ENCODE peak calls at places on chromosomes 6 and 20, in six cellular contexts. C is GM06990; U is naive thymus-derived CD4-positive, alpha-beta T cell; P is stimulated activated effector memory CD8-positive, alpha-beta T cell treated with anti-CD3 and anti-CD28 coated beads, Interleukin-12 subunit alpha, Interleukin-12 subunit beta, amount 100 ng/mL, for 72 hours; A is stimulated activated CD4-positive, alpha-beta T cell treated with anti-CD3 and anti-CD28 coated beads, Interleukin-1b, Interleukin-23, amount 100 ng/mL, for 4 hours; M is NAMALWA. X is an unnamed sample.
A peak's percentile ranks its signal among the peaks of the same experiment; 100 is the strongest.

GRCh38 chr20:36344517-36345132 is 38.5 kb downstream of the DLGAP4 start:
- DNase-seq in C (no peak), U (no peak), P (no peak), A (no peak), M (peak; percentile 24), X (no peak)

GRCh38 chr6:19838442-19839236 is 1.5 kb downstream of the ID4 start:
- DNase-seq in C (peak; percentile 6), U (no peak), P (no peak), A (no peak), M (peak; percentile 80), X (peak; percentile 83)

GRCh38 chr20:38863024-38863851 is 57.7 kb downstream of the PPP1R16B start:
- DNase-seq in C (peak; percentile 71), U (no peak), P (no peak), A (peak; percentile 45), M (peak; percentile 80), X (no peak)

GRCh38 chr20:1430004-1430451 is 36.6 kb downstream of the NSFL1C start:
- DNase-seq in C (no peak), U (no peak), P (no peak), A (no peak), M (no peak), X (no peak)

GRCh38 chr6:144294016-144294415 is 8.9 kb downstream of the UTRN start:
- DNase-seq in C (no peak), U (no peak), P (no peak), A (no peak), M (no peak), X (no peak)

GRCh38 chr6:26507658-26508057 is 7.6 kb downstream of the BTN1A1 start:
- DNase-seq in C (no peak), U (no peak), P (no peak), A (no peak), M (no peak), X (no peak)

GRCh38 chr6:7479801-7480266 is 61.6 kb upstream of the DSP start:
- DNase-seq in C (no peak), U (no peak), P (no peak), A (no peak), M (no peak), X (no peak)

GRCh38 chr6:109441069-109441816 is 719 bp downstream of the SMPD2 start:
- DNase-seq in C (no peak), U (no peak), P (no peak), A (no peak), M (peak; percentile 67), X (peak; percentile 76)

GRCh38 chr6:125738276-125738675 is 11.2 kb upstream of the HEY2 start:
- DNase-seq in C (no peak), U (no peak), P (no peak), A (no peak), M (no peak), X (no peak)

GRCh38 chr20:53291548-53291947 is 302.1 kb downstream of the ZNF217 start:
- DNase-seq in C (no peak), U (no peak), P (no peak), A (no peak), M (peak; percentile 24), X (no peak)

GRCh38 chr6:34517966-34518365 is 38.2 kb downstream of the SPDEF start:
- DNase-seq in C (no peak), U (no peak), P (no peak), A (no peak), M (no peak), X (peak; percentile 25)

GRCh38 chr6:44527191-44527960 is 139.9 kb downstream of the CDC5L start:
- DNase-seq in C (no peak), U (no peak), P (no peak), A (no peak), M (peak; percentile 5), X (no peak)

GRCh38 chr6:118198746-118199145 is 291.7 kb downstream of the SLC35F1 start:
- DNase-seq in C (no peak), U (no peak), P (no peak), A (no peak), M (no peak), X (no peak)

GRCh38 chr6:162140453-162140852 is 587.1 kb downstream of the PRKN start:
- DNase-seq in C (no peak), U (no peak), P (no peak), A (no peak), M (no peak), X (no peak)

GRCh38 chr6:151058021-151058733 is 181.6 kb upstream of the AKAP12 start:
- DNase-seq in C (no peak), U (no peak), P (no peak), A (no peak), M (no peak), X (no peak)

GRCh38 chr20:37564388-37565133 is 36.9 kb upstream of the BLCAP start:
- DNase-seq in C (peak; percentile 33), U (peak; percentile 11), P (peak; percentile 58), A (peak; percentile 12), M (peak; percentile 53), X (peak; percentile 56)

GRCh38 chr6:111220383-111221031 is 133.2 kb downstream of the SLC16A10 start:
- DNase-seq in C (no peak), U (no peak), P (no peak), A (no peak), M (no peak), X (no peak)

GRCh38 chr20:18133962-18134361 is 3.7 kb upstream of the KAT14 start:
- DNase-seq in C (no peak), U (no peak), P (no peak), A (no peak), M (no peak), X (no peak)

GRCh38 chr6:11011787-11012234 is 32.3 kb downstream of the ELOVL2 start:
- DNase-seq in C (no peak), U (no peak), P (no peak), A (no peak), M (no peak), X (no peak)

GRCh38 chr6:42217523-42218367 is at the start of gene MRPS10:
- DNase-seq in C (peak; percentile 87), U (peak; percentile 88), P (peak; percentile 75), A (peak; percentile 85), M (peak; percentile 96), X (peak; percentile 94)

GRCh38 chr20:59405226-59405815 is 104.9 kb downstream of the EDN3 start:
- DNase-seq in C (no peak), U (no peak), P (no peak), A (no peak), M (no peak), X (no peak)

GRCh38 chr6:125658125-125658524 is 91.3 kb upstream of the HEY2 start:
- DNase-seq in C (no peak), U (no peak), P (no peak), A (no peak), M (no peak), X (no peak)

GRCh38 chr20:19453369-19453768 is 240.9 kb downstream of the SLC24A3 start:
- DNase-seq in C (no peak), U (no peak), P (no peak), A (no peak), M (no peak), X (no peak)

GRCh38 chr6:148166339-148166949 is 176.2 kb upstream of the SASH1 start:
- DNase-seq in C (no peak), U (peak; percentile 24), P (no peak), A (no peak), M (peak; percentile 63), X (no peak)

GRCh38 chr6:140806431-140806830 is 1326.3 kb upstream of the GJE1 start:
- DNase-seq in C (no peak), U (no peak), P (no peak), A (no peak), M (no peak), X (no peak)

X was measured in lower lobe of right lung.